ENCODE peak calls at places on chromosomes 12 and 14, in ten cellular contexts. One of them, this sample, is unnamed.

GRCh38 chr14:96086032-96086431 is 46.9 kb downstream of the C14orf132 start:
- DNase-seq in bronchial epithelial cell: peak
- DNase-seq in AG09309: no peak
- DNase-seq in HEK293T: no peak
- DNase-seq in A549: peak
- DNase-seq in H54: peak
- DNase-seq in Ammon's horn: peak
- DNase-seq in heart right ventricle: no peak
- DNase-seq in fibroblast of gingiva: peak
- DNase-seq in right lobe of liver: no peak
- DNase-seq in this sample: no peak

GRCh38 chr14:38042356-38042755 is 165.3 kb upstream of the SSTR1 start:
- DNase-seq in H54: peak
- DNase-seq in HEK293T: no peak
- DNase-seq in bronchial epithelial cell: no peak
- DNase-seq in fibroblast of gingiva: peak
- DNase-seq in Ammon's horn: no peak
- DNase-seq in heart right ventricle: no peak
- DNase-seq in A549: no peak
- DNase-seq in AG09309: peak
- DNase-seq in right lobe of liver: no peak
- DNase-seq in this sample: no peak

GRCh38 chr12:117640511-117640910 is 279.1 kb upstream of the NOS1 start:
- DNase-seq in HEK293T: no peak
- DNase-seq in Ammon's horn: no peak
- DNase-seq in fibroblast of gingiva: no peak
- DNase-seq in H54: no peak
- DNase-seq in heart right ventricle: no peak
- DNase-seq in bronchial epithelial cell: no peak
- DNase-seq in right lobe of liver: no peak
- DNase-seq in AG09309: no peak
- DNase-seq in A549: no peak
- DNase-seq in this sample: no peak

GRCh38 chr14:102998393-102998792 is 59.0 kb downstream of the CDC42BPB start:
- DNase-seq in HEK293T: no peak
- DNase-seq in bronchial epithelial cell: no peak
- DNase-seq in H54: no peak
- DNase-seq in fibroblast of gingiva: no peak
- DNase-seq in right lobe of liver: peak
- DNase-seq in Ammon's horn: no peak
- DNase-seq in heart right ventricle: no peak
- DNase-seq in AG09309: no peak
- DNase-seq in A549: no peak
- DNase-seq in this sample: no peak

GRCh38 chr14:94372021-94372605 is 16.3 kb downstream of the SERPINA1 start:
- DNase-seq in AG09309: no peak
- DNase-seq in fibroblast of gingiva: no peak
- DNase-seq in Ammon's horn: no peak
- DNase-seq in bronchial epithelial cell: no peak
- DNase-seq in A549: no peak
- DNase-seq in HEK293T: no peak
- DNase-seq in right lobe of liver: peak
- DNase-seq in heart right ventricle: no peak
- DNase-seq in H54: no peak
- DNase-seq in this sample: no peak

GRCh38 chr12:92029136-92029535 is 116.5 kb downstream of the BTG1 start:
- DNase-seq in right lobe of liver: no peak
- DNase-seq in fibroblast of gingiva: no peak
- DNase-seq in Ammon's horn: no peak
- DNase-seq in A549: no peak
- DNase-seq in bronchial epithelial cell: no peak
- DNase-seq in heart right ventricle: no peak
- DNase-seq in H54: no peak
- DNase-seq in HEK293T: no peak
- DNase-seq in AG09309: no peak
- DNase-seq in this sample: no peak

GRCh38 chr14:72745991-72746980 is 147.6 kb downstream of the DPF3 start:
- DNase-seq in bronchial epithelial cell: peak
- DNase-seq in H54: peak
- DNase-seq in AG09309: peak
- DNase-seq in Ammon's horn: no peak
- DNase-seq in fibroblast of gingiva: peak
- DNase-seq in right lobe of liver: no peak
- DNase-seq in HEK293T: no peak
- DNase-seq in A549: no peak
- DNase-seq in heart right ventricle: no peak
- DNase-seq in this sample: peak

GRCh38 chr12:57616383-57617101 is 5.3 kb downstream of the ARHGEF25 start:
- DNase-seq in H54: no peak
- DNase-seq in Ammon's horn: no peak
- DNase-seq in AG09309: peak
- DNase-seq in fibroblast of gingiva: no peak
- DNase-seq in right lobe of liver: no peak
- DNase-seq in bronchial epithelial cell: peak
- DNase-seq in HEK293T: no peak
- DNase-seq in heart right ventricle: no peak
- DNase-seq in A549: no peak
- DNase-seq in this sample: no peak

GRCh38 chr12:108635201-108635996 is 1.7 kb upstream of the SELPLG start:
- DNase-seq in right lobe of liver: no peak
- DNase-seq in bronchial epithelial cell: no peak
- DNase-seq in HEK293T: no peak
- DNase-seq in heart right ventricle: no peak
- DNase-seq in A549: no peak
- DNase-seq in Ammon's horn: no peak
- DNase-seq in H54: no peak
- DNase-seq in AG09309: no peak
- DNase-seq in fibroblast of gingiva: peak
- DNase-seq in this sample: no peak

GRCh38 chr14:98173291-98173690 is 1098.7 kb downstream of the BCL11B start:
- DNase-seq in right lobe of liver: no peak
- DNase-seq in H54: no peak
- DNase-seq in HEK293T: no peak
- DNase-seq in A549: no peak
- DNase-seq in fibroblast of gingiva: no peak
- DNase-seq in bronchial epithelial cell: no peak
- DNase-seq in Ammon's horn: no peak
- DNase-seq in AG09309: no peak
- DNase-seq in heart right ventricle: no peak
- DNase-seq in this sample: no peak

GRCh38 chr12:21526053-21526452 is at the start of gene SPX:
- DNase-seq in bronchial epithelial cell: peak
- DNase-seq in fibroblast of gingiva: no peak
- DNase-seq in Ammon's horn: no peak
- DNase-seq in right lobe of liver: no peak
- DNase-seq in heart right ventricle: no peak
- DNase-seq in H54: no peak
- DNase-seq in A549: peak
- DNase-seq in HEK293T: no peak
- DNase-seq in AG09309: no peak
- DNase-seq in this sample: no peak

GRCh38 chr12:68263366-68263765 is 10.0 kb upstream of the IL22 start:
- DNase-seq in heart right ventricle: no peak
- DNase-seq in A549: no peak
- DNase-seq in H54: no peak
- DNase-seq in right lobe of liver: no peak
- DNase-seq in Ammon's horn: no peak
- DNase-seq in HEK293T: no peak
- DNase-seq in AG09309: no peak
- DNase-seq in bronchial epithelial cell: no peak
- DNase-seq in fibroblast of gingiva: no peak
- DNase-seq in this sample: no peak

GRCh38 chr14:65073605-65074201 is 28.6 kb downstream of the MAX start:
- DNase-seq in Ammon's horn: no peak
- DNase-seq in heart right ventricle: no peak
- DNase-seq in AG09309: no peak
- DNase-seq in HEK293T: no peak
- DNase-seq in A549: no peak
- DNase-seq in right lobe of liver: no peak
- DNase-seq in H54: no peak
- DNase-seq in fibroblast of gingiva: no peak
- DNase-seq in bronchial epithelial cell: no peak
- DNase-seq in this sample: no peak

GRCh38 chr12:109193896-109194295 is 77.5 kb downstream of the ACACB start:
- DNase-seq in heart right ventricle: no peak
- DNase-seq in H54: no peak
- DNase-seq in A549: no peak
- DNase-seq in Ammon's horn: no peak
- DNase-seq in bronchial epithelial cell: no peak
- DNase-seq in AG09309: no peak
- DNase-seq in right lobe of liver: no peak
- DNase-seq in fibroblast of gingiva: no peak
- DNase-seq in HEK293T: no peak
- DNase-seq in this sample: no peak

GRCh38 chr12:1350055-1350933 is 244.1 kb downstream of the FBXL14 start:
- DNase-seq in bronchial epithelial cell: peak
- DNase-seq in H54: peak
- DNase-seq in fibroblast of gingiva: peak
- DNase-seq in Ammon's horn: no peak
- DNase-seq in heart right ventricle: no peak
- DNase-seq in right lobe of liver: no peak
- DNase-seq in HEK293T: no peak
- DNase-seq in A549: no peak
- DNase-seq in AG09309: peak
- DNase-seq in this sample: no peak